ENCODE peak calls at places on chromosomes 2 and 18, in six cellular contexts. One of them, this sample, is unnamed.

GRCh38 chr2:101386599-101387150 is 628 bp downstream of the CREG2 start:
- DNase-seq in EL: no peak
- DNase-seq in ELR: no peak
- DNase-seq in stimulated activated CD8-positive, alpha-beta memory T cell treated with anti-CD3 and anti-CD28 coated beads, Interleukin-2, amount 100 ng/mL, for 1 hour: no peak
- DNase-seq in ACHN: no peak
- DNase-seq in cardiac muscle cell: no peak
- DNase-seq in this sample: no peak

GRCh38 chr18:34370704-34371405 is 146.1 kb upstream of the NOL4 start:
- DNase-seq in EL: no peak
- DNase-seq in ELR: no peak
- DNase-seq in stimulated activated CD8-positive, alpha-beta memory T cell treated with anti-CD3 and anti-CD28 coated beads, Interleukin-2, amount 100 ng/mL, for 1 hour: no peak
- DNase-seq in ACHN: no peak
- DNase-seq in cardiac muscle cell: no peak
- DNase-seq in this sample: no peak

GRCh38 chr2:85768713-85769112 is 14.9 kb downstream of the ATOH8 start:
- DNase-seq in EL: no peak
- DNase-seq in ELR: no peak
- DNase-seq in stimulated activated CD8-positive, alpha-beta memory T cell treated with anti-CD3 and anti-CD28 coated beads, Interleukin-2, amount 100 ng/mL, for 1 hour: no peak
- DNase-seq in ACHN: no peak
- DNase-seq in cardiac muscle cell: peak
- DNase-seq in this sample: no peak

GRCh38 chr2:236607471-236608307 is 38.1 kb downstream of the ACKR3 start:
- DNase-seq in EL: peak
- DNase-seq in ELR: no peak
- DNase-seq in stimulated activated CD8-positive, alpha-beta memory T cell treated with anti-CD3 and anti-CD28 coated beads, Interleukin-2, amount 100 ng/mL, for 1 hour: no peak
- DNase-seq in ACHN: no peak
- DNase-seq in cardiac muscle cell: no peak
- DNase-seq in this sample: peak

GRCh38 chr2:72083751-72084583 is 63.7 kb downstream of the CYP26B1 start:
- DNase-seq in EL: no peak
- DNase-seq in ELR: no peak
- DNase-seq in stimulated activated CD8-positive, alpha-beta memory T cell treated with anti-CD3 and anti-CD28 coated beads, Interleukin-2, amount 100 ng/mL, for 1 hour: no peak
- DNase-seq in ACHN: no peak
- DNase-seq in cardiac muscle cell: no peak
- DNase-seq in this sample: no peak

GRCh38 chr2:216663846-216664245 is 30.6 kb downstream of the IGFBP2 start:
- DNase-seq in EL: no peak
- DNase-seq in ELR: no peak
- DNase-seq in stimulated activated CD8-positive, alpha-beta memory T cell treated with anti-CD3 and anti-CD28 coated beads, Interleukin-2, amount 100 ng/mL, for 1 hour: no peak
- DNase-seq in ACHN: no peak
- DNase-seq in cardiac muscle cell: no peak
- DNase-seq in this sample: no peak

GRCh38 chr2:22795467-22795866 is 589.5 kb upstream of the KLHL29 start:
- DNase-seq in EL: no peak
- DNase-seq in ELR: no peak
- DNase-seq in stimulated activated CD8-positive, alpha-beta memory T cell treated with anti-CD3 and anti-CD28 coated beads, Interleukin-2, amount 100 ng/mL, for 1 hour: no peak
- DNase-seq in ACHN: no peak
- DNase-seq in cardiac muscle cell: no peak
- DNase-seq in this sample: no peak

GRCh38 chr2:168501456-168502065 is 45.5 kb downstream of the CERS6 start:
- DNase-seq in EL: no peak
- DNase-seq in ELR: no peak
- DNase-seq in stimulated activated CD8-positive, alpha-beta memory T cell treated with anti-CD3 and anti-CD28 coated beads, Interleukin-2, amount 100 ng/mL, for 1 hour: no peak
- DNase-seq in ACHN: no peak
- DNase-seq in cardiac muscle cell: no peak
- DNase-seq in this sample: no peak

GRCh38 chr18:21682276-21683051 is 22.1 kb downstream of the ABHD3 start:
- DNase-seq in EL: peak
- DNase-seq in ELR: peak
- DNase-seq in stimulated activated CD8-positive, alpha-beta memory T cell treated with anti-CD3 and anti-CD28 coated beads, Interleukin-2, amount 100 ng/mL, for 1 hour: no peak
- DNase-seq in ACHN: peak
- DNase-seq in cardiac muscle cell: no peak
- DNase-seq in this sample: peak

GRCh38 chr2:119219873-119220272 is 3.8 kb upstream of the STEAP3 start:
- DNase-seq in EL: no peak
- DNase-seq in ELR: no peak
- DNase-seq in stimulated activated CD8-positive, alpha-beta memory T cell treated with anti-CD3 and anti-CD28 coated beads, Interleukin-2, amount 100 ng/mL, for 1 hour: no peak
- DNase-seq in ACHN: no peak
- DNase-seq in cardiac muscle cell: no peak
- DNase-seq in this sample: no peak

GRCh38 chr2:160392201-160392600 is 101.4 kb downstream of the RBMS1 start:
- DNase-seq in EL: peak
- DNase-seq in ELR: peak
- DNase-seq in stimulated activated CD8-positive, alpha-beta memory T cell treated with anti-CD3 and anti-CD28 coated beads, Interleukin-2, amount 100 ng/mL, for 1 hour: no peak
- DNase-seq in ACHN: no peak
- DNase-seq in cardiac muscle cell: no peak
- DNase-seq in this sample: no peak

GRCh38 chr2:128421286-128421685 is 102.6 kb upstream of the HS6ST1 start:
- DNase-seq in EL: no peak
- DNase-seq in ELR: no peak
- DNase-seq in stimulated activated CD8-positive, alpha-beta memory T cell treated with anti-CD3 and anti-CD28 coated beads, Interleukin-2, amount 100 ng/mL, for 1 hour: no peak
- DNase-seq in ACHN: no peak
- DNase-seq in cardiac muscle cell: no peak
- DNase-seq in this sample: no peak

GRCh38 chr2:179338681-179339080 is 74.0 kb upstream of the SESTD1 start:
- DNase-seq in EL: no peak
- DNase-seq in ELR: no peak
- DNase-seq in stimulated activated CD8-positive, alpha-beta memory T cell treated with anti-CD3 and anti-CD28 coated beads, Interleukin-2, amount 100 ng/mL, for 1 hour: no peak
- DNase-seq in ACHN: no peak
- DNase-seq in cardiac muscle cell: no peak
- DNase-seq in this sample: no peak

GRCh38 chr2:106026271-106027190 is 167.6 kb downstream of the UXS1 start:
- DNase-seq in EL: no peak
- DNase-seq in ELR: no peak
- DNase-seq in stimulated activated CD8-positive, alpha-beta memory T cell treated with anti-CD3 and anti-CD28 coated beads, Interleukin-2, amount 100 ng/mL, for 1 hour: no peak
- DNase-seq in ACHN: no peak
- DNase-seq in cardiac muscle cell: no peak
- DNase-seq in this sample: no peak

GRCh38 chr2:134669731-134670669 is 48.8 kb downstream of the TMEM163 start:
- DNase-seq in EL: no peak
- DNase-seq in ELR: no peak
- DNase-seq in stimulated activated CD8-positive, alpha-beta memory T cell treated with anti-CD3 and anti-CD28 coated beads, Interleukin-2, amount 100 ng/mL, for 1 hour: no peak
- DNase-seq in ACHN: peak
- DNase-seq in cardiac muscle cell: no peak
- DNase-seq in this sample: no peak

GRCh38 chr2:54454922-54455583 is 1.1 kb upstream of the SPTBN1 start:
- DNase-seq in EL: no peak
- DNase-seq in ELR: no peak
- DNase-seq in stimulated activated CD8-positive, alpha-beta memory T cell treated with anti-CD3 and anti-CD28 coated beads, Interleukin-2, amount 100 ng/mL, for 1 hour: no peak
- DNase-seq in ACHN: peak
- DNase-seq in cardiac muscle cell: peak
- DNase-seq in this sample: no peak

GRCh38 chr2:238709324-238709723 is 138.6 kb upstream of the TWIST2 start:
- DNase-seq in EL: no peak
- DNase-seq in ELR: no peak
- DNase-seq in stimulated activated CD8-positive, alpha-beta memory T cell treated with anti-CD3 and anti-CD28 coated beads, Interleukin-2, amount 100 ng/mL, for 1 hour: no peak
- DNase-seq in ACHN: no peak
- DNase-seq in cardiac muscle cell: no peak
- DNase-seq in this sample: no peak

GRCh38 chr2:218291318-218291933 is 877 bp downstream of the TMBIM1 start:
- DNase-seq in EL: peak
- DNase-seq in ELR: peak
- DNase-seq in stimulated activated CD8-positive, alpha-beta memory T cell treated with anti-CD3 and anti-CD28 coated beads, Interleukin-2, amount 100 ng/mL, for 1 hour: no peak
- DNase-seq in ACHN: peak
- DNase-seq in cardiac muscle cell: no peak
- DNase-seq in this sample: no peak

GRCh38 chr2:17311771-17312511 is 206.3 kb downstream of the RAD51AP2 start:
- DNase-seq in EL: no peak
- DNase-seq in ELR: peak
- DNase-seq in stimulated activated CD8-positive, alpha-beta memory T cell treated with anti-CD3 and anti-CD28 coated beads, Interleukin-2, amount 100 ng/mL, for 1 hour: no peak
- DNase-seq in ACHN: no peak
- DNase-seq in cardiac muscle cell: no peak
- DNase-seq in this sample: peak

GRCh38 chr2:192286093-192286701 is 91.5 kb upstream of the TMEFF2 start:
- DNase-seq in EL: peak
- DNase-seq in ELR: peak
- DNase-seq in stimulated activated CD8-positive, alpha-beta memory T cell treated with anti-CD3 and anti-CD28 coated beads, Interleukin-2, amount 100 ng/mL, for 1 hour: no peak
- DNase-seq in ACHN: peak
- DNase-seq in cardiac muscle cell: peak
- DNase-seq in this sample: peak

GRCh38 chr2:72539145-72539552 is 286.7 kb downstream of the EXOC6B start:
- DNase-seq in EL: peak
- DNase-seq in ELR: peak
- DNase-seq in stimulated activated CD8-positive, alpha-beta memory T cell treated with anti-CD3 and anti-CD28 coated beads, Interleukin-2, amount 100 ng/mL, for 1 hour: no peak
- DNase-seq in ACHN: no peak
- DNase-seq in cardiac muscle cell: no peak
- DNase-seq in this sample: peak

GRCh38 chr2:146124741-146125140 is 1604.8 kb upstream of the ZEB2 start:
- DNase-seq in EL: peak
- DNase-seq in ELR: peak
- DNase-seq in stimulated activated CD8-positive, alpha-beta memory T cell treated with anti-CD3 and anti-CD28 coated beads, Interleukin-2, amount 100 ng/mL, for 1 hour: no peak
- DNase-seq in ACHN: peak
- DNase-seq in cardiac muscle cell: no peak
- DNase-seq in this sample: peak